ENCODE peak calls at places on chromosomes 3 and 15, in nine cellular contexts. D, Q, H, F, P, L, A, G and U are unnamed samples.
A peak's percentile ranks its signal among the peaks of the same experiment; 100 is the strongest.

GRCh38 chr3:53273271-53273670 is 17.4 kb upstream of the TKT start:
- DNase-seq in D (no peak), Q (no peak), H (no peak), F (no peak), P (no peak), L (no peak), A (no peak), G (no peak), U (no peak)

GRCh38 chr3:45612138-45612537 is 17.6 kb downstream of the LIMD1 start:
- DNase-seq in D (no peak), Q (no peak), H (no peak), F (no peak), P (no peak), L (no peak), A (no peak), G (no peak), U (no peak)

GRCh38 chr15:39392469-39393047 is 188.3 kb upstream of the THBS1 start:
- DNase-seq in D (no peak), Q (no peak), H (no peak), F (no peak), P (no peak), L (no peak), A (no peak), G (no peak), U (no peak)

GRCh38 chr3:103381286-103381685 is 946.5 kb downstream of the ZPLD1 start:
- DNase-seq in D (no peak), Q (no peak), H (no peak), F (no peak), P (no peak), L (no peak), A (no peak), G (no peak), U (no peak)

GRCh38 chr15:86773766-86774165 is 694.1 kb downstream of the AGBL1 start:
- DNase-seq in D (no peak), Q (no peak), H (no peak), F (no peak), P (no peak), L (no peak), A (no peak), G (no peak), U (no peak)

GRCh38 chr3:134143828-134144390 is 106.8 kb downstream of the RYK start:
- DNase-seq in D (no peak), Q (no peak), H (no peak), F (no peak), P (no peak), L (no peak), A (no peak), G (no peak), U (no peak)

GRCh38 chr3:171374661-171375285 is 85.4 kb downstream of the TNIK start:
- DNase-seq in D (no peak), Q (no peak), H (no peak), F (peak; percentile 80), P (peak; percentile 89), L (no peak), A (peak; percentile 97), G (no peak), U (no peak)

GRCh38 chr3:112688819-112689218 is 47.9 kb upstream of the CCDC80 start:
- DNase-seq in D (no peak), Q (no peak), H (no peak), F (no peak), P (no peak), L (no peak), A (peak; percentile 63), G (no peak), U (no peak)

GRCh38 chr3:170317954-170318353 is 39.6 kb upstream of the SKIL start:
- DNase-seq in D (no peak), Q (no peak), H (no peak), F (no peak), P (no peak), L (no peak), A (no peak), G (no peak), U (no peak)

GRCh38 chr15:91530279-91530678 is 323.2 kb upstream of the SLCO3A1 start:
- DNase-seq in D (no peak), Q (no peak), H (no peak), F (no peak), P (no peak), L (no peak), A (no peak), G (no peak), U (no peak)

GRCh38 chr3:13106308-13106970 is 33.2 kb upstream of the IQSEC1 start:
- DNase-seq in D (no peak), Q (peak; percentile 1), H (peak; percentile 14), F (peak; percentile 23), P (no peak), L (peak; percentile 42), A (no peak), G (no peak), U (no peak)

GRCh38 chr3:146265720-146266119 is 14.8 kb upstream of the PLSCR4 start:
- DNase-seq in D (no peak), Q (no peak), H (no peak), F (no peak), P (no peak), L (no peak), A (no peak), G (no peak), U (no peak)

GRCh38 chr3:4504340-4505261 is 11.5 kb downstream of the ITPR1 start:
- DNase-seq in D (no peak), Q (peak; percentile 29), H (no peak), F (peak; percentile 7), P (no peak), L (no peak), A (no peak), G (no peak), U (peak; percentile 51)

GRCh38 chr3:153439780-153440179 is 277.8 kb downstream of the RAP2B start:
- DNase-seq in D (no peak), Q (no peak), H (no peak), F (no peak), P (no peak), L (no peak), A (no peak), G (no peak), U (no peak)

GRCh38 chr3:41991399-41991798 is 29.5 kb upstream of the ULK4 start:
- DNase-seq in D (no peak), Q (no peak), H (no peak), F (no peak), P (no peak), L (no peak), A (no peak), G (no peak), U (no peak)

DNA sequence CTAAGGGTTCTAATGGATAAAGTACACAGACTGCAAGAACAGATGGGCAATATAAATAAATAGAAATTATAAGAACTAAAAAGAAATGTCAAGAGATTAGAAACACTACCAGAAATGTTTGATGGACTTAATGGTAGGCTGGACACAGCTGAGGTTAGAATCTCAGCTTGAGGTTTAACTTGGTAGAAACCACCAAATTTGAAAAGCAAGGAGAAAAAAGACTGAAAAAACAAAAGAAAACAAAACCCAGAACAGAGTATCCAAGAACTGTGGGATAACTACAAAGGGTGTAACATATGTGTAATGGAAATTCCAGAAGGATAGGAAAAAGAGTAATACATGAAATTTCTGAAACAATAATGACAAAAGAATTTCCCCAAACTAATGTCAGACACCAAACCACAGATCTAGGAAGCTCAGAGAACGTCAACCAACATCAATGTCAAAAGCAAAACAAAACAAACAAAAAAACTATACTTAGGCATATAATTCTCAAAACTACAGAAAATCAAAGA is 35.0 kb downstream of the RFX7 start:
- DNase-seq in D (no peak), Q (no peak), H (no peak), F (no peak), P (no peak), L (no peak), A (peak; percentile 57), G (no peak), U (no peak)
- H3K27ac ChIP-seq in D (no peak overlapping the region), Q (no peak overlapping the region), H (no peak overlapping the region), F (no peak overlapping the region), P (no peak overlapping the region), L (no peak overlapping the region), A (no peak overlapping the region), G (no peak overlapping the region), U (peak overlapping the region; percentile 17)

GRCh38 chr3:124444893-124445292 is 285.4 kb upstream of the UMPS start:
- DNase-seq in D (no peak), Q (no peak), H (no peak), F (no peak), P (no peak), L (no peak), A (no peak), G (no peak), U (no peak)
- H3K27me3 ChIP-seq in D (no peaks in the 10 kb centered on the region), Q (no peaks in the 10 kb centered on the region), H (no peaks in the 10 kb centered on the region), F (peaks cover 9% of the 10 kb centered on the region), P (no peaks in the 10 kb centered on the region), L (peaks cover 14% of the 10 kb centered on the region), A (no peaks in the 10 kb centered on the region), G (no peaks in the 10 kb centered on the region), U (no peaks in the 10 kb centered on the region)

GRCh38 chr15:41482478-41482877 is 11.2 kb upstream of the ITPKA start:
- DNase-seq in D (no peak), Q (no peak), H (no peak), F (no peak), P (no peak), L (no peak), A (no peak), G (no peak), U (no peak)
- H3K27ac ChIP-seq in D (no peak overlapping the region), Q (no peak overlapping the region), H (no peak overlapping the region), F (no peak overlapping the region), P (no peak overlapping the region), L (no peak overlapping the region), A (no peak overlapping the region), G (no peak overlapping the region), U (no peak overlapping the region)

GRCh38 chr3:56680054-56680453 is 3.0 kb downstream of the TASOR start:
- DNase-seq in D (no peak), Q (no peak), H (no peak), F (no peak), P (no peak), L (no peak), A (no peak), G (no peak), U (no peak)

GRCh38 chr3:56682458-56683121 is 475 bp downstream of the TASOR start:
- DNase-seq in D (peak; percentile 53), Q (peak; percentile 79), H (peak; percentile 86), F (peak; percentile 91), P (peak; percentile 76), L (peak; percentile 72), A (peak; percentile 82), G (peak; percentile 82), U (peak; percentile 84)

GRCh38 chr3:56681963-56682457 is 1.1 kb downstream of the TASOR start:
- DNase-seq in D (no peak), Q (no peak), H (no peak), F (no peak), P (no peak), L (no peak), A (no peak), G (no peak), U (no peak)

GRCh38 chr3:56684029-56684428 is 964 bp upstream of the TASOR start:
- DNase-seq in D (no peak), Q (no peak), H (no peak), F (no peak), P (no peak), L (no peak), A (no peak), G (no peak), U (no peak)

DNA sequence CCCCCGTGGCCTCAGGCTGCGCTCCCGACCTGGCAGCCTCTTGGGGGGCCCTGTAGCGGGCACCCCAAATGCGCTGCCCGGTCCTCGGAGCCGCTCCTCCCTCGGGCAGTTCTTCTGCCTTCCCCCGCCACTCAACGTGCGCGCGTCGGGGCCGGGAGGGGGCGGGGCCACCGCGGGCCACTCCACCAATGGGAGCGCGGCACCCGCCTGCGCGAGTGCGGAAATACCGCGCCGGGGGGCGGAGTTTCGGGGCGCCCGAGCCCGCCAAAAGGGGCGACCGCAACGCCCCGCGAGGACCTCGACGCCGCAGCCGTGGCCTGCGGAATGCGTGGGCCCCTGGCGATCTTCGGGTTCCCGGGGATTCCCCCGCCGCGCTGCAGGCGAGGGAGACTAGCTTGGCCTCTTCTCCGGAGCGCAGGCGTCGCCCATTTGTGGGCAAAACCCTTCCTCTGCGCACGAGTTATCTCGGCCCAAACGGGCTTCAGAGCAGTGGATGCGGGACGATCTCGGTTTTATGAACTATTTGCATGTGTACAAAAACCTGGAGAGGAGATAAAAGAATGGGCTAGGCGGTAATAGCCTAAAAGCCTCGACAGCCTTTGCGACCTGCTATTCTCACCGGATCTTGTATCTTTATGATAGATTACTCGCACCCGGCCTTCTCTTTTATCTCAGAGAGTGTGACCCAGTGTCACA is at the start of gene TASOR:
- DNase-seq in D (peak; percentile 38), Q (peak; percentile 86), H (peak; percentile 90), F (peak; percentile 92), P (peak; percentile 75), L (peak; percentile 74), A (peak; percentile 72), G (peak; percentile 92), U (peak; percentile 82)
- H3K27me3 ChIP-seq in D (no peaks in the 10 kb centered on the region), Q (no peaks in the 10 kb centered on the region), H (no peaks in the 10 kb centered on the region), F (no peaks in the 10 kb centered on the region), P (no peaks in the 10 kb centered on the region), L (no peaks in the 10 kb centered on the region), A (no peaks in the 10 kb centered on the region), G (no peaks in the 10 kb centered on the region), U (no peaks in the 10 kb centered on the region)